ENCODE peak calls at places on chromosomes 1 and 21, in eight cellular contexts. M is colonic mucosa; S is heart left ventricle; P is CD4-positive, alpha-beta T cell; C is body of pancreas; Q is thyroid gland; L is cardiac muscle cell; I is right cardiac atrium. K is an unnamed sample.
A peak's percentile ranks its signal among the peaks of the same experiment; 100 is the strongest.

GRCh38 chr1:10170362-10170665 is 40.1 kb upstream of the KIF1B start:
- DNase-seq in C (no peak), L (no peak), S (no peak), M (no peak), Q (no peak), P (no peak), I (no peak), K (no peak)

GRCh38 chr1:6026095-6026809 is 19.4 kb upstream of the KCNAB2 start:
- DNase-seq in P (peak; percentile 86), S (peak; percentile 93), I (peak; percentile 70), M (peak; percentile 90), L (peak; percentile 30), Q (peak; percentile 79), C (peak; percentile 73), K (peak; percentile 95)

GRCh38 chr1:8970870-8971337 is 25.2 kb downstream of the CA6 start:
- DNase-seq in S (no peak), M (no peak), L (no peak), P (peak; percentile 33), Q (no peak), C (no peak), I (no peak), K (no peak)

GRCh38 chr1:116138277-116138792 is 27.1 kb downstream of the MAB21L3 start:
- DNase-seq in C (no peak), I (no peak), L (no peak), S (no peak), Q (no peak), M (peak; percentile 14), P (no peak), K (no peak)

GRCh38 chr1:226123591-226124471 is 61.3 kb downstream of the H3-3A start:
- DNase-seq in I (no peak), S (no peak), C (no peak), L (no peak), Q (peak; percentile 56), P (no peak), M (peak; percentile 59), K (no peak)

GRCh38 chr1:180255538-180256352 is 25.7 kb downstream of the LHX4 start:
- DNase-seq in Q (no peak), L (no peak), M (no peak), I (no peak), P (no peak), S (no peak), C (no peak), K (no peak)

GRCh38 chr21:41615613-41616012 is 107.7 kb upstream of the TMPRSS2 start:
- DNase-seq in I (no peak), S (no peak), P (no peak), L (no peak), Q (no peak), M (no peak), C (no peak), K (no peak)

GRCh38 chr1:51073456-51073855 is 28.6 kb upstream of the C1orf185 start:
- DNase-seq in L (no peak), S (no peak), Q (no peak), I (no peak), C (peak; percentile 81), P (no peak), M (no peak), K (no peak)

GRCh38 chr21:16509466-16509865 is 779.7 kb downstream of the USP25 start:
- DNase-seq in M (no peak), S (no peak), Q (no peak), L (no peak), I (no peak), P (no peak), C (no peak), K (no peak)

GRCh38 chr1:220528049-220528678 is at the start of gene MARK1:
- DNase-seq in I (peak; percentile 85), Q (peak; percentile 82), M (peak; percentile 47), P (no peak), L (peak; percentile 89), S (peak; percentile 88), C (peak; percentile 50), K (peak; percentile 54)

GRCh38 chr1:235835226-235835625 is 31.5 kb downstream of the LYST start:
- DNase-seq in M (peak; percentile 28), L (no peak), P (no peak), Q (peak; percentile 82), I (peak; percentile 45), C (peak; percentile 69), S (no peak), K (no peak)

GRCh38 chr1:48978413-48978812 is 201.7 kb upstream of the BEND5 start:
- DNase-seq in M (no peak), Q (no peak), L (no peak), I (no peak), S (no peak), P (no peak), C (no peak), K (no peak)

GRCh38 chr21:38293765-38294164 is 37.0 kb downstream of the KCNJ15 start:
- DNase-seq in L (no peak), Q (no peak), M (peak; percentile 63), I (no peak), P (no peak), S (no peak), C (no peak), K (no peak)

GRCh38 chr1:180912211-180912800 is 391 bp upstream of the KIAA1614 start:
- DNase-seq in C (no peak), P (no peak), M (peak; percentile 29), S (no peak), I (peak; percentile 23), Q (peak; percentile 38), L (peak; percentile 68), K (no peak)

GRCh38 chr1:201281573-201281972 is 1.7 kb upstream of the PKP1 start:
- DNase-seq in C (peak; percentile 27), S (no peak), L (peak; percentile 51), M (no peak), P (no peak), I (no peak), Q (no peak), K (no peak)

GRCh38 chr1:173168941-173169340 is 38.2 kb downstream of the TNFSF4 start:
- DNase-seq in P (no peak), C (no peak), I (no peak), L (no peak), M (no peak), S (no peak), Q (no peak), K (no peak)

GRCh38 chr1:248288385-248288784 is 10.6 kb upstream of the OR2T33 start:
- DNase-seq in Q (no peak), P (no peak), L (no peak), M (no peak), C (no peak), S (no peak), I (no peak), K (no peak)

GRCh38 chr1:177983824-177984528 is 14.1 kb upstream of the SEC16B start:
- DNase-seq in C (peak; percentile 81), P (no peak), M (peak; percentile 32), L (peak; percentile 48), S (no peak), Q (no peak), I (peak; percentile 59), K (no peak)

GRCh38 chr21:41766883-41767605 is at the start of gene RIPK4:
- DNase-seq in C (peak; percentile 95), Q (peak; percentile 87), S (peak; percentile 66), L (peak; percentile 81), P (peak; percentile 52), M (peak; percentile 91), I (no peak), K (peak; percentile 82)

GRCh38 chr21:16258834-16259611 is 529.2 kb downstream of the USP25 start:
- DNase-seq in S (no peak), Q (no peak), I (no peak), P (no peak), M (no peak), C (no peak), L (no peak), K (no peak)

DNA sequence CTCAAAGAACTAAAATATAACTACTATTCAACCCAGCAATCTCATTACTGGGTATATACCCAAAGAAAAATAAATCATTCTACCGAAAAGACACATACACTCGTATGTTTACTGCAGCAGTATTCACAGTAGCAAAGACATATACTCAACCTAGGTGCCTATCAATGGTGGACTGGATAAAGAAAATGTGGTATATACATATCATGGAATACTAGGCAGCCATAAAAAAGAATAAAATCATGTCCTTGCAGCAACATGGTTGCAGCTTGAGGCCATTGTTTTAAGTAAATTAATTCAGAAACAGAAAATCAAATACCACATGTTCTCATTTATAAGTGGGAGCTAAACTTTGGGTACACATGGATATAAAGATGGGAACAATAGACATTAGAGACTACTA is 266.2 kb upstream of the POU3F1 start:
- DNase-seq in P (no peak), Q (no peak), M (no peak), S (no peak), L (no peak), C (no peak), I (no peak), K (no peak)
- H3K27ac ChIP-seq in P (no peak overlapping the region), Q (no peak overlapping the region), M (no peak overlapping the region), S (no peak overlapping the region), L (no peak overlapping the region), C (no peak overlapping the region), I (no peak overlapping the region), K (no peak overlapping the region)

DNA sequence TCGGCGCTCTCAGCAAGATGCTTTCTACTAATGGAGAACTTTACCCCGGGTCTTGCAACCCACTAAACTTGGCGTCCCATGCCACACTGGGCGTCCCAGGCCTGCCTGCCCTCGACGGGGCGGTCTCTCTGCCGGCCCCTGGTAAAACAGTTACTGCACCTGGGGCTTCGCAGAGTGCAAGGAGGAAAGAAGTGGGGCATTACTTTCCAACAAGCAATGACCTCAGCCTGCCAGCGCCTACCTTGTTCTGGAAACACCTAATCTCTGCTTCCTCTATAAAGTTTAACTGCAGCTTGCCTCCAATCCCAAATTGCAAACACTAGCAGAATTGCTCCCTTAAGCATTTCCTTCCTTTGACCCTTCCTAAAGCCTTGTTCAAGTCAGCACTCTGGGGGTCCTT is 27.7 kb upstream of the NFIA start:
- DNase-seq in I (no peak), M (peak; percentile 74), L (no peak), Q (no peak), S (no peak), C (peak; percentile 13), P (no peak), K (no peak)
- H3K27ac ChIP-seq in I (peak overlapping the region; percentile 39), M (peak overlapping the region; percentile 73), L (no peak overlapping the region), Q (peak overlapping the region; percentile 96), S (peak overlapping the region; percentile 94), C (peak overlapping the region; percentile 57), P (no peak overlapping the region), K (no peak overlapping the region)

GRCh38 chr1:32338637-32339145 is 2.7 kb upstream of the MARCKSL1 start:
- DNase-seq in M (peak; percentile 54), L (no peak), P (no peak), C (no peak), S (no peak), I (no peak), Q (no peak), K (no peak)
- H3K27ac ChIP-seq in M (peak overlapping the region; percentile 44), L (no peak overlapping the region), P (no peak overlapping the region), C (no peak overlapping the region), S (peak overlapping the region; percentile 42), I (peak overlapping the region; percentile 34), Q (no peak overlapping the region), K (no peak overlapping the region)

GRCh38 chr1:207868769-207869721 is 41.9 kb downstream of the CD34 start:
- DNase-seq in I (peak; percentile 76), M (peak; percentile 81), C (peak; percentile 85), Q (peak; percentile 79), P (peak; percentile 67), L (peak; percentile 84), S (peak; percentile 91), K (peak; percentile 86)
- H3K27ac ChIP-seq in I (peak overlapping the region; percentile 74), M (peak overlapping the region; percentile 89), C (peak overlapping the region; percentile 87), Q (peak overlapping the region; percentile 97), P (peak overlapping the region; percentile 74), L (no peak overlapping the region), S (peak overlapping the region; percentile 96), K (peak overlapping the region; percentile 95)

K was measured in lower lobe of right lung.